ENCODE peak calls at places on chromosomes 5 and 9, in four cellular contexts. U, T, F and J are unnamed samples.

GRCh38 chr9:100286257-100286656 is 66.5 kb downstream of the TEX10 start:
- DNase-seq in U (no peak), T (no peak), F (no peak), J (no peak)

GRCh38 chr5:167821096-167821590 is 470.3 kb upstream of the WWC1 start:
- DNase-seq in T (no peak), F (peak; percentile 10), U (no peak), J (no peak)

GRCh38 chr5:173201636-173202265 is 33.3 kb downstream of the NKX2-5 start:
- DNase-seq in F (peak; percentile 64), T (no peak), U (no peak), J (no peak)

GRCh38 chr9:137217276-137218211 is 4.5 kb downstream of the RNF208 start:
- DNase-seq in F (peak; percentile 63), T (peak; percentile 89), U (peak; percentile 87), J (no peak)

GRCh38 chr9:29440449-29440848 is 1867.2 kb upstream of the C9orf72 start:
- DNase-seq in U (no peak), T (no peak), F (peak; percentile 48), J (no peak)

GRCh38 chr5:168295574-168296201 is 4.2 kb downstream of the WWC1 start:
- DNase-seq in U (no peak), F (peak; percentile 61), T (peak; percentile 85), J (peak; percentile 70)

GRCh38 chr9:127854169-127854833 is at the start of gene ENG:
- DNase-seq in U (no peak), T (peak; percentile 75), F (peak; percentile 64), J (no peak)

GRCh38 chr5:40360685-40361084 is 319.0 kb upstream of the PTGER4 start:
- DNase-seq in U (no peak), T (no peak), F (no peak), J (no peak)

GRCh38 chr9:12790026-12790425 is 15.2 kb downstream of the LURAP1L start:
- DNase-seq in T (no peak), U (no peak), F (no peak), J (no peak)

GRCh38 chr9:107480386-107480789 is 9.2 kb downstream of the KLF4 start:
- DNase-seq in T (no peak), F (peak; percentile 85), U (no peak), J (no peak)

GRCh38 chr5:163459465-163459887 is 426 bp downstream of the NUDCD2 start:
- DNase-seq in F (no peak), U (no peak), T (no peak), J (no peak)

GRCh38 chr5:179610109-179610902 is 13.2 kb downstream of the HNRNPH1 start:
- DNase-seq in U (no peak), T (no peak), F (no peak), J (no peak)

GRCh38 chr5:179609834-179610108 is 13.7 kb downstream of the HNRNPH1 start:
- DNase-seq in U (no peak), F (no peak), T (no peak), J (no peak)

GRCh38 chr5:179612577-179613459 is 10.7 kb downstream of the HNRNPH1 start:
- DNase-seq in T (no peak), F (no peak), U (no peak), J (no peak)

GRCh38 chr5:179613460-179614071 is 9.9 kb downstream of the HNRNPH1 start:
- DNase-seq in F (no peak), T (no peak), U (no peak), J (no peak)

DNA sequence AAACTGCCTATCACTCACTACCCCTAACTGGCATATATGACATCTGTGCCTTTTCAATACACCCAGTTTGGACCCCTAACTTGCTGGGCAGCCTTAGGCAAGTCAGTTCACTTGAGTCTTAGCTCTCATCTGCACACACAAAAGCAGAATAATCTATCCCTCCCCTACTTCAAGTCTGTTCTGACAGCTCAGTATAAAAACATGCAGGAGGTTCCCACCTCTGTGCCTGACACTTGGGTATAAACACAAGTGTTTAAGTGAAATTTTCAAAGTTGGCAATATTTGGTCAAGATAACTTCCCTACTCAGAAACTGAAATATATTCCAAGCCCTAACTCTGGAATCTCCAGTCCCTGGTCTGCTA is 12.6 kb downstream of the HNRNPH1 start:
- DNase-seq in T (no peak), U (no peak), F (no peak), J (no peak)
- H2BK12ac ChIP-seq in T (no peak overlapping the region), U (no peak overlapping the region), F (no peak overlapping the region), J (no peak overlapping the region)

GRCh38 chr9:129620669-129621295 is at the start of gene C9orf50:
- DNase-seq in U (no peak), T (no peak), F (no peak), J (no peak)
- H3K27ac ChIP-seq in U (no peak within 1 kb of the TSS), T (no peak within 1 kb of the TSS), F (no peak within 1 kb of the TSS), J (no peak within 1 kb of the TSS)

GRCh38 chr9:35027871-35028270 is 38.3 kb downstream of the DNAJB5 start:
- DNase-seq in F (no peak), T (no peak), U (no peak), J (no peak)
- H2BK12ac ChIP-seq in F (no peak overlapping the region), T (no peak overlapping the region), U (no peak overlapping the region), J (no peak overlapping the region)

GRCh38 chr9:101455656-101456235 is 20.2 kb upstream of the ALDOB start:
- DNase-seq in T (no peak), U (no peak), F (no peak), J (no peak)
- H3K27ac ChIP-seq in T (no peak overlapping the region), U (no peak overlapping the region), F (no peak overlapping the region), J (no peak overlapping the region)

GRCh38 chr5:81134066-81134465 is 99.1 kb upstream of the CKMT2 start:
- DNase-seq in F (no peak), U (no peak), T (no peak), J (no peak)
- H2BK12ac ChIP-seq in F (no peak overlapping the region), U (no peak overlapping the region), T (no peak overlapping the region), J (no peak overlapping the region)

GRCh38 chr5:61304611-61305369 is 27.3 kb upstream of the ZSWIM6 start:
- DNase-seq in F (peak; percentile 97), T (no peak), U (no peak), J (no peak)
- H3K27ac ChIP-seq in F (no peak overlapping the region), T (no peak overlapping the region), U (no peak overlapping the region), J (no peak overlapping the region)

GRCh38 chr5:56640763-56641406 is 174.5 kb upstream of the MAP3K1 start:
- DNase-seq in U (no peak), T (no peak), F (no peak), J (no peak)
- H2BK12ac ChIP-seq in U (no peak overlapping the region), T (no peak overlapping the region), F (no peak overlapping the region), J (no peak overlapping the region)

DNA sequence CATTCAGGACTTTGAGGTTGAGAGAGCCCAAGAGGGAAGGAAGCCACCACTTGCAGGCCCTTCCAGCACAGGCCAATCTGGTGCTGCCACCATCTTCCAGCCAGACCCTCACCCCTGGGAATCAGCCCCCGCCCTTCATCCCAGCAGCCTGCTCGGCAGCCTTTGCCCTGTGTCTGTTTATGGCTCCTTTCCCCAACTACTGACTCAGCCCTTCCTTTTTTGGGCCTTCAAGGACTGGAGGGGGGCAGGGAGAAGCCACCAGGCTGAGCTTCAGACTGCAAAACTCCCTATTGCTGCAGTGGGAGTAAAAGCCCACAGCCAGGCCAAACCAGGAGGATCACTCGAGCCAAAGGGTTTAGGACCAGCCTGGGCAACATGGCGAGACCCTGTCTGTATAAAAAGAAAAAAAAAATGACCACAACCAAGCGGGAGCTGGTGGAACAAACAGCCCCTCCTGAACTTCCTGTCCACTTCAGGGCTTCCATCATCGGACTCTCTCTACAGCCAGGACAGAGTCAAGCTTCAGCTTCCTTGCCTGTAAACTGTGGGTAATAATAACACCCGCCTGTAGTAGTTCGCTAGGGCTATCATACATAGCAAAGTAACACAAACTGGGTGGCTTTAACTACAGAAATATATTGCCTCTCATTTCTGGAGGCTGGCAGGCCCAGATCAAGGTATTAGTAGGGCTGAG is 85.9 kb upstream of the IL17B start:
- DNase-seq in U (no peak), F (peak; percentile 88), T (no peak), J (no peak)
- H3K27ac ChIP-seq in U (no peak overlapping the region), F (no peak overlapping the region), T (no peak overlapping the region), J (no peak overlapping the region)

GRCh38 chr5:5219541-5219940 is 79.4 kb downstream of the ADAMTS16 start:
- DNase-seq in T (no peak), U (no peak), F (no peak), J (no peak)
- H2BK12ac ChIP-seq in T (no peak overlapping the region), U (no peak overlapping the region), F (no peak overlapping the region), J (no peak overlapping the region)

GRCh38 chr5:78809444-78809843 is 160.9 kb upstream of the LHFPL2 start:
- DNase-seq in U (no peak), F (no peak), T (no peak), J (no peak)
- H3K27ac ChIP-seq in U (no peak overlapping the region), F (no peak overlapping the region), T (no peak overlapping the region), J (no peak overlapping the region)